ENCODE peak calls at places on chromosome 5, in nine cellular contexts. V is activated T-cell treated with anti-CD3 and anti-CD28 coated beads for 24 hours; L is D721Med; O is CD8-positive, alpha-beta T cell; W is activated CD8-positive, alpha-beta memory T cell treated with anti-CD3 and anti-CD28 coated beads, Interleukin-2, amount 50 U/mL, for 4 hours; R is NCI-H2227 treated with DMSO at 0.1 percent for 48 hours; A is Ammon's horn; H is AG08396; U is AG09309. Q is an unnamed sample.

GRCh38 chr5:169423580-169424278 is 122.8 kb upstream of the SLIT3 start:
- DNase-seq in V (no peak), L (no peak), O (no peak), W (no peak), R (no peak), A (no peak), H (no peak), U (no peak), Q (no peak)

GRCh38 chr5:4700082-4700481 is 440.0 kb upstream of the ADAMTS16 start:
- DNase-seq in V (no peak), L (no peak), O (no peak), W (no peak), R (peak), A (peak), H (no peak), U (no peak), Q (peak)

GRCh38 chr5:103428411-103428871 is 134.1 kb downstream of the NUDT12 start:
- DNase-seq in V (no peak), L (no peak), O (no peak), W (no peak), R (no peak), A (peak), H (peak), U (no peak), Q (no peak)

GRCh38 chr5:78908173-78908901 is 76.8 kb downstream of the ARSB start:
- DNase-seq in V (no peak), L (peak), O (no peak), W (no peak), R (peak), A (peak), H (peak), U (peak), Q (peak)

GRCh38 chr5:81866994-81867393 is 104.8 kb upstream of the ATG10 start:
- DNase-seq in V (no peak), L (no peak), O (no peak), W (no peak), R (no peak), A (no peak), H (no peak), U (no peak), Q (no peak)

GRCh38 chr5:72152506-72152905 is 45.2 kb downstream of the MAP1B start:
- DNase-seq in V (no peak), L (no peak), O (no peak), W (no peak), R (no peak), A (no peak), H (no peak), U (peak), Q (no peak)

GRCh38 chr5:31890025-31890424 is 251.1 kb downstream of the PDZD2 start:
- DNase-seq in V (no peak), L (no peak), O (no peak), W (no peak), R (no peak), A (no peak), H (no peak), U (no peak), Q (no peak)

GRCh38 chr5:75460532-75460931 is 50.9 kb downstream of the CERT1 start:
- DNase-seq in V (no peak), L (no peak), O (no peak), W (no peak), R (no peak), A (no peak), H (no peak), U (no peak), Q (peak)

GRCh38 chr5:6553986-6554385 is 78.9 kb downstream of the NSUN2 start:
- DNase-seq in V (no peak), L (no peak), O (no peak), W (no peak), R (no peak), A (no peak), H (no peak), U (no peak), Q (no peak)

GRCh38 chr5:139517683-139518564 is 35.4 kb upstream of the STING1 start:
- DNase-seq in V (peak), L (peak), O (peak), W (peak), R (peak), A (peak), H (peak), U (peak), Q (peak)

GRCh38 chr5:94888674-94889073 is 270.2 kb downstream of the SLF1 start:
- DNase-seq in V (no peak), L (no peak), O (no peak), W (no peak), R (no peak), A (no peak), H (no peak), U (no peak), Q (no peak)

GRCh38 chr5:126961702-126962101 is 68.7 kb downstream of the MARCHF3 start:
- DNase-seq in V (no peak), L (no peak), O (no peak), W (no peak), R (peak), A (no peak), H (no peak), U (no peak), Q (no peak)

GRCh38 chr5:113270081-113270480 is 164.7 kb downstream of the TSSK1B start:
- DNase-seq in V (no peak), L (no peak), O (no peak), W (no peak), R (no peak), A (no peak), H (no peak), U (no peak), Q (no peak)

GRCh38 chr5:7871560-7872113 is 2.7 kb downstream of the MTRR start:
- DNase-seq in V (no peak), L (no peak), O (no peak), W (no peak), R (no peak), A (no peak), H (no peak), U (no peak), Q (no peak)

GRCh38 chr5:172453986-172454354 is 355 bp downstream of the SH3PXD2B start:
- DNase-seq in V (no peak), L (no peak), O (no peak), W (peak), R (no peak), A (peak), H (peak), U (no peak), Q (peak)

GRCh38 chr5:61277190-61277589 is 54.9 kb upstream of the ZSWIM6 start:
- DNase-seq in V (no peak), L (no peak), O (no peak), W (no peak), R (no peak), A (peak), H (no peak), U (no peak), Q (no peak)

GRCh38 chr5:171710451-171711024 is 75.1 kb upstream of the SMIM23 start:
- DNase-seq in V (no peak), L (no peak), O (no peak), W (no peak), R (no peak), A (no peak), H (no peak), U (no peak), Q (no peak)

GRCh38 chr5:141529873-141530272 is 41.0 kb downstream of the PCDHGC5 start:
- DNase-seq in V (no peak), L (no peak), O (no peak), W (no peak), R (no peak), A (no peak), H (no peak), U (no peak), Q (no peak)

GRCh38 chr5:79875230-79875629 is 115.8 kb downstream of the MTX3 start:
- DNase-seq in V (no peak), L (no peak), O (no peak), W (no peak), R (no peak), A (no peak), H (no peak), U (no peak), Q (no peak)

GRCh38 chr5:170860818-170861217 is 1.0 kb upstream of the RANBP17 start:
- DNase-seq in V (no peak), L (no peak), O (no peak), W (no peak), R (no peak), A (no peak), H (no peak), U (no peak), Q (no peak)

GRCh38 chr5:69493235-69493925 is 790 bp downstream of the OCLN start:
- DNase-seq in V (no peak), L (no peak), O (no peak), W (no peak), R (no peak), A (no peak), H (peak), U (no peak), Q (peak)

GRCh38 chr5:54083851-54084250 is 226.5 kb downstream of the ARL15 start:
- DNase-seq in V (no peak), L (no peak), O (no peak), W (no peak), R (no peak), A (no peak), H (no peak), U (no peak), Q (no peak)

GRCh38 chr5:169757016-169757415 is 119.9 kb downstream of the DOCK2 start:
- DNase-seq in V (no peak), L (no peak), O (no peak), W (no peak), R (no peak), A (no peak), H (no peak), U (no peak), Q (no peak)

GRCh38 chr5:14525397-14525796 is 56.2 kb upstream of the OTULINL start:
- DNase-seq in V (no peak), L (no peak), O (no peak), W (no peak), R (no peak), A (no peak), H (no peak), U (no peak), Q (no peak)

GRCh38 chr5:32332971-32333370 is 20.2 kb upstream of the MTMR12 start:
- DNase-seq in V (no peak), L (no peak), O (no peak), W (no peak), R (no peak), A (no peak), H (no peak), U (no peak), Q (no peak)

GRCh38 chr5:176542135-176542595 is 5.0 kb upstream of the RNF44 start:
- DNase-seq in V (no peak), L (no peak), O (peak), W (peak), R (no peak), A (no peak), H (no peak), U (no peak), Q (no peak)

GRCh38 chr5:34511915-34512314 is 144.2 kb upstream of the RAI14 start:
- DNase-seq in V (no peak), L (no peak), O (no peak), W (no peak), R (no peak), A (no peak), H (no peak), U (no peak), Q (no peak)

GRCh38 chr5:79973511-79973910 is 17.6 kb downstream of the MTX3 start:
- DNase-seq in V (no peak), L (no peak), O (no peak), W (no peak), R (no peak), A (no peak), H (no peak), U (no peak), Q (no peak)

GRCh38 chr5:5289537-5289936 is 132.9 kb upstream of the ICE1 start:
- DNase-seq in V (no peak), L (no peak), O (no peak), W (no peak), R (no peak), A (no peak), H (no peak), U (no peak), Q (no peak)

GRCh38 chr5:73170522-73170921 is 2.5 kb upstream of the TMEM174 start:
- DNase-seq in V (no peak), L (no peak), O (no peak), W (no peak), R (no peak), A (no peak), H (no peak), U (no peak), Q (no peak)

GRCh38 chr5:95858023-95858461 is 35.5 kb upstream of the GLRX start:
- DNase-seq in V (no peak), L (no peak), O (no peak), W (no peak), R (no peak), A (peak), H (peak), U (peak), Q (no peak)

GRCh38 chr5:143063175-143063970 is 293.2 kb downstream of the ARHGAP26 start:
- DNase-seq in V (no peak), L (no peak), O (no peak), W (no peak), R (no peak), A (peak), H (no peak), U (no peak), Q (no peak)

GRCh38 chr5:116453920-116454319 is 120.7 kb downstream of the SEMA6A start:
- DNase-seq in V (no peak), L (no peak), O (no peak), W (no peak), R (no peak), A (peak), H (peak), U (no peak), Q (peak)

GRCh38 chr5:77129386-77129785 is 42.3 kb upstream of the ZBED3 start:
- DNase-seq in V (no peak), L (no peak), O (no peak), W (no peak), R (no peak), A (peak), H (no peak), U (no peak), Q (peak)

GRCh38 chr5:9544502-9545300 is 1.2 kb downstream of the SEMA5A start:
- DNase-seq in V (peak), L (no peak), O (peak), W (no peak), R (no peak), A (peak), H (peak), U (no peak), Q (peak)